ENCODE peak calls at places on chromosomes 3 and 15, in seven cellular contexts. One of them, this sample, is unnamed.

GRCh38 chr3:50630916-50631315 is 14.0 kb downstream of the MAPKAPK3 start:
- DNase-seq in adrenal gland: no peak
- DNase-seq in body of pancreas: no peak
- DNase-seq in GM12892: no peak
- DNase-seq in sigmoid colon: no peak
- DNase-seq in HCT116: no peak
- DNase-seq in lower leg skin: no peak
- DNase-seq in this sample: no peak

GRCh38 chr15:58923696-58924300 is 9.7 kb downstream of the SLTM start:
- DNase-seq in adrenal gland: no peak
- DNase-seq in body of pancreas: no peak
- DNase-seq in GM12892: no peak
- DNase-seq in sigmoid colon: no peak
- DNase-seq in HCT116: no peak
- DNase-seq in lower leg skin: no peak
- DNase-seq in this sample: no peak

GRCh38 chr3:117531078-117531477 is 821.5 kb downstream of the TUSC7 start:
- DNase-seq in adrenal gland: peak
- DNase-seq in body of pancreas: no peak
- DNase-seq in GM12892: no peak
- DNase-seq in sigmoid colon: no peak
- DNase-seq in HCT116: no peak
- DNase-seq in lower leg skin: no peak
- DNase-seq in this sample: no peak

GRCh38 chr15:86515625-86516024 is 436.0 kb downstream of the AGBL1 start:
- DNase-seq in adrenal gland: no peak
- DNase-seq in body of pancreas: no peak
- DNase-seq in GM12892: no peak
- DNase-seq in sigmoid colon: no peak
- DNase-seq in HCT116: no peak
- DNase-seq in lower leg skin: peak
- DNase-seq in this sample: no peak

GRCh38 chr3:40911928-40912327 is 287.4 kb upstream of the CTNNB1 start:
- DNase-seq in adrenal gland: no peak
- DNase-seq in body of pancreas: no peak
- DNase-seq in GM12892: no peak
- DNase-seq in sigmoid colon: no peak
- DNase-seq in HCT116: no peak
- DNase-seq in lower leg skin: no peak
- DNase-seq in this sample: no peak

GRCh38 chr15:98164573-98164972 is 204.1 kb downstream of the ARRDC4 start:
- DNase-seq in adrenal gland: no peak
- DNase-seq in body of pancreas: no peak
- DNase-seq in GM12892: no peak
- DNase-seq in sigmoid colon: no peak
- DNase-seq in HCT116: no peak
- DNase-seq in lower leg skin: no peak
- DNase-seq in this sample: no peak

GRCh38 chr3:3664916-3665315 is 134.3 kb upstream of the LRRN1 start:
- DNase-seq in adrenal gland: no peak
- DNase-seq in body of pancreas: no peak
- DNase-seq in GM12892: no peak
- DNase-seq in sigmoid colon: no peak
- DNase-seq in HCT116: no peak
- DNase-seq in lower leg skin: no peak
- DNase-seq in this sample: no peak

GRCh38 chr3:46660543-46661523 is 32.6 kb downstream of the ALS2CL start:
- DNase-seq in adrenal gland: peak
- DNase-seq in body of pancreas: no peak
- DNase-seq in GM12892: no peak
- DNase-seq in sigmoid colon: peak
- DNase-seq in HCT116: no peak
- DNase-seq in lower leg skin: peak
- DNase-seq in this sample: no peak

GRCh38 chr3:135362889-135363288 is 567.8 kb downstream of the EPHB1 start:
- DNase-seq in adrenal gland: no peak
- DNase-seq in body of pancreas: no peak
- DNase-seq in GM12892: no peak
- DNase-seq in sigmoid colon: no peak
- DNase-seq in HCT116: no peak
- DNase-seq in lower leg skin: no peak
- DNase-seq in this sample: no peak

GRCh38 chr3:122577409-122578028 is at the start of gene PARP15:
- DNase-seq in adrenal gland: no peak
- DNase-seq in body of pancreas: no peak
- DNase-seq in GM12892: no peak
- DNase-seq in sigmoid colon: no peak
- DNase-seq in HCT116: no peak
- DNase-seq in lower leg skin: no peak
- DNase-seq in this sample: no peak

GRCh38 chr3:122572940-122573412 is 4.5 kb upstream of the PARP15 start:
- DNase-seq in adrenal gland: no peak
- DNase-seq in body of pancreas: peak
- DNase-seq in GM12892: no peak
- DNase-seq in sigmoid colon: no peak
- DNase-seq in HCT116: no peak
- DNase-seq in lower leg skin: no peak
- DNase-seq in this sample: no peak

GRCh38 chr3:122581622-122582021 is 4.2 kb downstream of the PARP15 start:
- DNase-seq in adrenal gland: no peak
- DNase-seq in body of pancreas: no peak
- DNase-seq in GM12892: no peak
- DNase-seq in sigmoid colon: no peak
- DNase-seq in HCT116: no peak
- DNase-seq in lower leg skin: no peak
- DNase-seq in this sample: no peak

GRCh38 chr3:122578110-122578740 is 775 bp downstream of the PARP15 start:
- DNase-seq in adrenal gland: no peak
- DNase-seq in body of pancreas: no peak
- DNase-seq in GM12892: no peak
- DNase-seq in sigmoid colon: no peak
- DNase-seq in HCT116: no peak
- DNase-seq in lower leg skin: no peak
- DNase-seq in this sample: no peak

DNA sequence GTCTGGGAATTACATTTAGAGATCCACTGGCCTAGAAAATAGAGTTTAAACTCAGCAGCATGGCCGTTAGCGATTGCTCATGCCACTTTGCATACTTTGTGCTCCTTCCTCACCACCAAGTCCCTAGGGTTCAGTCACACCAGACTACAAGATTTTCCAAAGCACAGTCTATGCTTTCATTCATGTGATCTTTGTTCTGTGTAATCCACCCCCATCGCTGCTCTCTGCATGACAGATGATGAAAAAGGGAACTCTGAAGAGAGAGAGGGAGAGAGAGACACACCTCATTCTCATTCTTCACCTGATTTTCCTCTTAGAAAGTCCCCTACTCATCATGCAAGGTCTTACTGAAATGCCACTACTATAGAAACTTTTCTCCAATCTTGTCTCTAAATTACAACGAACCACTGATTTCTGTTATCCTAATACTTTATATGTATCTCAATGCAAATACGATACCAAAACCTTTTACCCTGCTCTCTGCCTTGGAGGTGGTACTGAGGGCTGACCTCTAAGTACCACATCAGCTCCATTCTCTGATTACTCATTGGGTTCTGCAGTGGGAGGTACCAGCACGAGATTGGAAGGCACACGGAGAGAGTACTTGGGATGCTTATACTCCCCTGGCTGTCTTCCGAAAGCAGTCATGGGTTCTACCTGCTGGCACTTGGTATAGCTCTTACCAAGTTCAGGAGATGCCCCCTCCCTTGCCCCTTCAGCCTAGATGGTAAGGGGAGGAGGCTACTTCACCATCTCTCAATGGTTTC is 1.1 kb upstream of the PARP15 start:
- DNase-seq in adrenal gland: no peak
- DNase-seq in body of pancreas: no peak
- DNase-seq in GM12892: peak
- DNase-seq in sigmoid colon: no peak
- DNase-seq in HCT116: no peak
- DNase-seq in lower leg skin: no peak
- DNase-seq in this sample: no peak
- TF ChIP-seq POLR2A in adrenal gland: no peak
- TF ChIP-seq POLR2A in body of pancreas: no peak
- TF ChIP-seq POLR2A in GM12892: peak
- TF ChIP-seq POLR2A in sigmoid colon: no peak
- TF ChIP-seq POLR2A in HCT116: no peak
- TF ChIP-seq POLR2A in lower leg skin: no peak
- TF ChIP-seq POLR2A in this sample: no peak

DNA sequence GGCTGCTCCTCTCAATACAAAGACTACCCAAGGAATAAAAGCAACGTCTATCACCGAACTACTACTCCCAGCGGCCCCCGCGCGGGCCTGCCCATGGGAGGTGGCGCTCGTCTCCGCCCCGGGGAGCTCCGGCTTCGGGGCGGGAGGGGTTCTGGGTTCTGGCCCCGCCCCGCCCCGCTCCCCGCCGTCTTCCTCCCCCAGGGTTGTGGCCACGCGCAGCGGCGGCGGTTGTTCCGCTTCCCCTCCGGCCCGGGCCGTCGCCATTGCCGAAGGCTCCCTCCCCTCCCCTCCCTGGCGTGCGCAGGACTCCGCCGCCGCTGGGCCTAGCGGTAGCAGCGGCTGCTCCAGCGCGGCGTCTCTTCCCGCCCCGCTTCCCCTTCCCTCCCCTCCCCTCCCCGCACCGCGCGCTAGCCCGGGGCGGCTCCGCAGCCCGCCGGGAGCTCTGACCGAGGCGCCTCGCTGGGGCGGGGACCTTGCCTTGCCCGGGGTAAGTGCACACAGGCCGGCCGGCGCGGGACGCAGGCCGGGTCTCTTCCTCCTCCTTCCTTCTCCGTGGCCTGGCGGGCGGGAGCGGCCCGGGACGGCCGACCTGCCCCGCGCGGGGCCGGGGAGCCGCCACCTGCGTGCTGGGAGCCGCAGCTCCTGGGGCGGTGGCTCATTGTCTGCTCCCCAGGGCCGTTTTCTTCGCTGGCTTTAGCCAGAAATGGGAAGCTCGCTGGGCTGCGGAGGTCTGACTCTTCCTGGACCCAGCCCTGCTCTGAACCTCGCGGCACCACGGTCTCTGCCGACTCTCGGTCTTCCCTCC is at the start of gene PAK2:
- DNase-seq in adrenal gland: peak
- DNase-seq in body of pancreas: peak
- DNase-seq in GM12892: peak
- DNase-seq in sigmoid colon: peak
- DNase-seq in HCT116: peak
- DNase-seq in lower leg skin: peak
- DNase-seq in this sample: peak
- TF ChIP-seq POLR2A in adrenal gland: peak
- TF ChIP-seq POLR2A in body of pancreas: peak
- TF ChIP-seq POLR2A in GM12892: peak
- TF ChIP-seq POLR2A in sigmoid colon: no peak
- TF ChIP-seq POLR2A in HCT116: no peak
- TF ChIP-seq POLR2A in lower leg skin: peak
- TF ChIP-seq POLR2A in this sample: peak

GRCh38 chr15:77481670-77482069 is 61.0 kb downstream of the HMG20A start:
- DNase-seq in adrenal gland: no peak
- DNase-seq in body of pancreas: no peak
- DNase-seq in GM12892: no peak
- DNase-seq in sigmoid colon: no peak
- DNase-seq in HCT116: no peak
- DNase-seq in lower leg skin: no peak
- DNase-seq in this sample: no peak
- TF ChIP-seq POLR2A in adrenal gland: no peak
- TF ChIP-seq POLR2A in body of pancreas: no peak
- TF ChIP-seq POLR2A in GM12892: no peak
- TF ChIP-seq POLR2A in sigmoid colon: no peak
- TF ChIP-seq POLR2A in HCT116: no peak
- TF ChIP-seq POLR2A in lower leg skin: no peak
- TF ChIP-seq POLR2A in this sample: no peak

DNA sequence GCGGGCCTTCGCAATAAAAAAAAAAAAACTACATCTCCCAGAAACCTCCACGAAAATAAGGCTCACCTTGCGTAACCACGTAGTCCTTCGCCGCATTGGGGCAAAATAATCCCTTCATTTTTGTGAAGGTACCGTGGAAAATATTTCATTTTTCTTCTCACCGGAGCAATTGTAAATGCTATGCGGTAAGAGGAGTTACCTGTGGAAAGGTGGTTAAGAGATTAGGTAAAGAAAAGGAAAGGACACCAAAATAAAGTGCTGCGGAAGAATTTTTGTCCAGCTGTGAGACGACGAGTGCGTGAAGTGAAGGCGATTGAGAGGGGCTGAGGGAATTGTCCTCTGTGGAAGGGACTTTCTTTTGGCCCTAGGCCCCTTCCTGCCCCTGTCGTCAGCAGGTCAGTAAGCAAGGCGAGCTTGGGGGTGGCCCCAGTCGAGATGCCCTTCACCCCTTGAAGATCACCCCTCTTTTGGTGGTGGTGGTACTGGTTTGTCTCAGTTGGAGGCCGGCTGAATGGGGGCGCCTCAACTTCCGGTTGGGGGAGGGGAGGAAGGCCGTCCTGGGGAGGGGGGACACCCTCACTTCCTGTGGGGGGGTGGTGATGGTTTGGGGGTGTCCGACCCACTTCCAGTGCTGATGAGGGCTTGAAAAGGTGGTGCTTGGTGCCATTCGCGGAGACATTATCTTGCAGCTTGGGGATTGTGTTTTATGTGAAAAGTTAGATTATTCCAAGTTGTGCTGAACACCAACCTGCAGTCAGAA is at the start of gene HMG20A:
- DNase-seq in adrenal gland: peak
- DNase-seq in body of pancreas: peak
- DNase-seq in GM12892: peak
- DNase-seq in sigmoid colon: peak
- DNase-seq in HCT116: peak
- DNase-seq in lower leg skin: peak
- DNase-seq in this sample: peak
- TF ChIP-seq POLR2A in adrenal gland: peak
- TF ChIP-seq POLR2A in body of pancreas: no peak
- TF ChIP-seq POLR2A in GM12892: peak
- TF ChIP-seq POLR2A in sigmoid colon: peak
- TF ChIP-seq POLR2A in HCT116: peak
- TF ChIP-seq POLR2A in lower leg skin: no peak
- TF ChIP-seq POLR2A in this sample: peak

This sample was measured in upper lobe of left lung.